ENCODE peak calls at places on chromosomes 5 and 9, in four cellular contexts. I is OCI-LY7; O is heart left ventricle; J is CD4-positive, alpha-beta memory T cell. B is an unnamed sample.

GRCh38 chr9:85505612-85506011 is 236.1 kb downstream of the AGTPBP1 start:
- DNase-seq in O (no peak), I (no peak), J (no peak), B (no peak)

GRCh38 chr5:142981886-142982820 is 212.0 kb downstream of the ARHGAP26 start:
- DNase-seq in I (no peak), J (no peak), O (peak; percentile 92), B (peak; percentile 74)

GRCh38 chr5:113572716-113573115 is 59.2 kb downstream of the YTHDC2 start:
- DNase-seq in J (no peak), O (no peak), I (no peak), B (peak; percentile 5)

GRCh38 chr5:124576848-124577409 is 169.5 kb downstream of the ZNF608 start:
- DNase-seq in J (no peak), O (no peak), I (peak; percentile 46), B (no peak)

GRCh38 chr5:107893642-107894041 is 222.9 kb upstream of the EFNA5 start:
- DNase-seq in J (no peak), I (no peak), O (no peak), B (peak; percentile 63)

GRCh38 chr9:15121591-15121990 is 185.4 kb downstream of the TTC39B start:
- DNase-seq in O (no peak), I (no peak), J (peak; percentile 15), B (peak; percentile 36)

GRCh38 chr9:89549031-89549644 is 51.2 kb upstream of the SEMA4D start:
- DNase-seq in J (peak; percentile 78), I (peak; percentile 85), O (peak; percentile 74), B (peak; percentile 62)

GRCh38 chr5:97111004-97111403 is 31.4 kb downstream of the LIX1 start:
- DNase-seq in O (no peak), I (no peak), J (no peak), B (no peak)

GRCh38 chr5:176369934-176370711 is 4.8 kb downstream of the ARL10 start:
- DNase-seq in I (no peak), J (no peak), O (no peak), B (no peak)

GRCh38 chr9:137455361-137455991 is 3.7 kb downstream of the NSMF start:
- DNase-seq in O (peak; percentile 27), I (no peak), J (no peak), B (no peak)

GRCh38 chr5:110815916-110816605 is 77.3 kb downstream of the SLC25A46 start:
- DNase-seq in I (no peak), J (no peak), O (no peak), B (no peak)

GRCh38 chr5:36273809-36274526 is 27.7 kb downstream of the RANBP3L start:
- DNase-seq in O (no peak), J (no peak), I (no peak), B (peak; percentile 11)

GRCh38 chr5:98314262-98314661 is 459.2 kb upstream of the RGMB start:
- DNase-seq in I (no peak), O (no peak), J (no peak), B (peak; percentile 94)

GRCh38 chr5:5371943-5372342 is 50.5 kb upstream of the ICE1 start:
- DNase-seq in O (no peak), J (no peak), I (no peak), B (no peak)

GRCh38 chr5:5372930-5373329 is 49.5 kb upstream of the ICE1 start:
- DNase-seq in I (no peak), J (no peak), O (no peak), B (no peak)

GRCh38 chr5:5371005-5371404 is 51.5 kb upstream of the ICE1 start:
- DNase-seq in I (no peak), J (no peak), O (no peak), B (no peak)

GRCh38 chr5:5373351-5374033 is 49.0 kb upstream of the ICE1 start:
- DNase-seq in O (peak; percentile 47), J (no peak), I (no peak), B (no peak)

GRCh38 chr5:5372511-5372910 is 50.0 kb upstream of the ICE1 start:
- DNase-seq in J (no peak), I (no peak), O (no peak), B (no peak)
- H3K27ac ChIP-seq in J (no peak overlapping the region), I (no peak overlapping the region), O (no peak overlapping the region), B (no peak overlapping the region)

GRCh38 chr9:113502427-113503008 is 39.0 kb downstream of the RGS3 start:
- DNase-seq in J (no peak), O (no peak), I (no peak), B (no peak)

GRCh38 chr9:113504725-113505590 is 41.4 kb downstream of the RGS3 start:
- DNase-seq in I (no peak), J (no peak), O (no peak), B (no peak)

GRCh38 chr9:113503131-113503541 is 39.6 kb downstream of the RGS3 start:
- DNase-seq in I (no peak), J (no peak), O (no peak), B (no peak)

GRCh38 chr9:113501821-113502220 is 38.3 kb downstream of the RGS3 start:
- DNase-seq in I (no peak), J (no peak), O (no peak), B (no peak)

GRCh38 chr9:113503613-113504230 is 40.2 kb downstream of the RGS3 start:
- DNase-seq in I (no peak), O (no peak), J (no peak), B (peak; percentile 13)
- H3K27ac ChIP-seq in I (no peak overlapping the region), O (peak overlapping the region; percentile 67), J (no peak overlapping the region), B (no peak overlapping the region)

GRCh38 chr5:17114715-17115599 is 102.5 kb upstream of the BASP1 start:
- DNase-seq in J (no peak), O (no peak), I (no peak), B (no peak)
- H3K27ac ChIP-seq in J (no peak overlapping the region), O (no peak overlapping the region), I (no peak overlapping the region), B (no peak overlapping the region)

GRCh38 chr5:16755641-16756040 is 138.8 kb upstream of the RETREG1 start:
- DNase-seq in J (no peak), I (no peak), O (no peak), B (no peak)

GRCh38 chr5:16757146-16757545 is 140.3 kb upstream of the RETREG1 start:
- DNase-seq in O (no peak), I (no peak), J (no peak), B (no peak)

GRCh38 chr5:16756692-16757091 is 139.9 kb upstream of the RETREG1 start:
- DNase-seq in O (no peak), I (no peak), J (no peak), B (no peak)

GRCh38 chr5:16757989-16758501 is 141.2 kb upstream of the RETREG1 start:
- DNase-seq in O (no peak), I (no peak), J (no peak), B (no peak)

DNA sequence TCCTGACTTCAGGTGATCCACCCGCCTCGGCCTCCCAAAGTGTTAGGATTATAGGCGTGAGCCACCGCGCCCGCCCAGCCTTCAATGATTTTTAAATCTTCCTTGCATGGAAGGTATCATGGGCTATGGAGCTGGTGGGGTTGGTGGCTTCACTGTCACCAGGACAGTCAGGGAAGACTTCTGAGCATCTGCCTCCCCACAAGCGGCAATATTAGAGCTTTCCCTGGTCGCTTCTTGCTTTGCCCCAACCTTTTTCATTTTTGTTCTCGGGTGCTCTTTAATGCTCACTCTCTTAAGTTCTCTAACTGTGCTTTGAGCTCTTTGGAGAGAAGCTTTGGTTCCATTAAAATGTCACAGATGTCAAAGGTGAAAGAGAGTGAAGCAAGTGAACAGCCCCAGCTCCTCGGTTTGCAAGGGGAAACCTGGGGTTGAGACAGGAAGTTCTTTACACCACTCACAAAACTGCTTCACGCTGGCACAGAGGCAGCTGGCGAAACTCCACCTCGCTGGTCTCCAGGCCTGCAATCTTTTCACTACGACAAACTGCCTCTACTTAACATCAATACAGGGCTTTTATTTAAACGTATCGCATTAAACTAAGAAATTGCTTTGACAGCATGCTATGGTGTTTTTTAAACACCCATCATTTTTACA is 142.5 kb upstream of the RETREG1 start:
- DNase-seq in J (peak; percentile 2), O (no peak), I (no peak), B (peak; percentile 73)
- H3K27ac ChIP-seq in J (no peak overlapping the region), O (no peak overlapping the region), I (no peak overlapping the region), B (no peak overlapping the region)

DNA sequence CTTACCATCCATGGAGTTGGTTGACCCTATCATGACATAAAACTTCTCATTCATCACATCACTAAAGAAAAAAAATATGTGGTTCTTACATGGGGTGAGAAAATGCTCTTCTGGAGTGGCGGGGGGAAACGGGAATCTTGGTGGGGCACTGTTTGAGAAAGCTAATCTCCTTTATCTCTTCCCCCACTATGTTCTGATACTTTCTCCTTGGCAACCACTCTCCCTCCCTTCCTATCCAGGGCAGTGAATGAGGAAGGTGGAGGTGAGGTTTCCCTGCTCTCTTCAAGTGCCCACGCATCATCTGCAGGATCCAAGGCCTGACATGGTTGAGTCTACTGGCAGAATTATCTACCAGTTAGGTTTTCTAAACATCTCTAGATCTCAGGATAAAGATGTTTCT is 220.8 kb upstream of the TBCA start:
- DNase-seq in O (no peak), I (no peak), J (no peak), B (no peak)
- H3K27ac ChIP-seq in O (no peak overlapping the region), I (no peak overlapping the region), J (no peak overlapping the region), B (no peak overlapping the region)

GRCh38 chr5:2271280-2271679 is 388.6 kb upstream of the IRX4 start:
- DNase-seq in O (no peak), J (no peak), I (no peak), B (no peak)

GRCh38 chr5:2272039-2272438 is 389.3 kb upstream of the IRX4 start:
- DNase-seq in J (no peak), O (no peak), I (no peak), B (no peak)

GRCh38 chr5:2272755-2273154 is 390.0 kb upstream of the IRX4 start:
- DNase-seq in I (no peak), O (no peak), J (no peak), B (no peak)

GRCh38 chr5:2269656-2270055 is 386.9 kb upstream of the IRX4 start:
- DNase-seq in I (no peak), J (no peak), O (no peak), B (no peak)

DNA sequence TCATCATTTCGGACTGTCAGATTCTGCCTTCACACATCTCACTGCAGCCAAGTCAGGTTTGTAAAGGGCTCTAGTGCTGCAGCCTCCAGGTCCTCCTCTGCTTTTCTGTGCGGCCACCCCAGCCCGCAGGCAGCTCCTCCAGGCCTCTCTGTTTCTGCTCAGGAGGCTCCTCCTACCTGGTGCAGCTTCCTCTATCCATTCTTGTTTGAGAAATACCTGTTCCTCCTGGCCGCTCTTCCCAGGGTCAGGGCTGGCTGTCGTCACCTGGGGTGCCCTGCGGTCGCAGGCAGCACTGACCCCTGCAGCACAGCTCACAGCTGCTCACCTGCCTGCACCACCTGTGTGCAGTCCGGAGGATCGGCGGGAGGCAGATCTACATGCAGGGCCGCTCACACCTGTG is 387.7 kb upstream of the IRX4 start:
- DNase-seq in J (no peak), I (no peak), O (no peak), B (no peak)
- H3K27ac ChIP-seq in J (no peak overlapping the region), I (no peak overlapping the region), O (no peak overlapping the region), B (no peak overlapping the region)

GRCh38 chr9:115575147-115575546 is 457.2 kb upstream of the TNC start:
- DNase-seq in O (no peak), J (no peak), I (no peak), B (no peak)
- H3K27ac ChIP-seq in O (no peak overlapping the region), J (no peak overlapping the region), I (no peak overlapping the region), B (no peak overlapping the region)

B was measured in fibroblast of lung.